ENCODE peak calls at places on chromosomes 7 and 10, in six cellular contexts. One of them, this sample, is unnamed. For H3K36me3, the result is how much of the 10 kb centered on the place peaks cover.

GRCh38 chr7:68133045-68133444 is 1136.4 kb downstream of the TYW1 start:
- DNase-seq in uterus: no peak
- DNase-seq in mammary epithelial cell: no peak
- DNase-seq in GM23338: no peak
- DNase-seq in heart right ventricle: no peak
- DNase-seq in cardiac muscle cell: no peak
- DNase-seq in this sample: no peak

GRCh38 chr10:72263613-72264241 is 10.0 kb upstream of the DDIT4 start:
- DNase-seq in uterus: no peak
- DNase-seq in mammary epithelial cell: peak
- DNase-seq in GM23338: peak
- DNase-seq in heart right ventricle: no peak
- DNase-seq in cardiac muscle cell: no peak
- DNase-seq in this sample: no peak

GRCh38 chr10:120282421-120282820 is 174.6 kb upstream of the PLPP4 start:
- DNase-seq in uterus: no peak
- DNase-seq in mammary epithelial cell: no peak
- DNase-seq in GM23338: no peak
- DNase-seq in heart right ventricle: no peak
- DNase-seq in cardiac muscle cell: no peak
- DNase-seq in this sample: no peak

GRCh38 chr7:121544726-121545125 is 148.6 kb upstream of the FAM3C start:
- DNase-seq in uterus: no peak
- DNase-seq in mammary epithelial cell: peak
- DNase-seq in GM23338: no peak
- DNase-seq in heart right ventricle: no peak
- DNase-seq in cardiac muscle cell: no peak
- DNase-seq in this sample: no peak

GRCh38 chr10:133327651-133328357 is 8.9 kb downstream of the CALY start:
- DNase-seq in uterus: no peak
- DNase-seq in mammary epithelial cell: no peak
- DNase-seq in GM23338: no peak
- DNase-seq in heart right ventricle: no peak
- DNase-seq in cardiac muscle cell: no peak
- DNase-seq in this sample: no peak

GRCh38 chr10:71268247-71268691 is 50.8 kb upstream of the SLC29A3 start:
- DNase-seq in uterus: peak
- DNase-seq in mammary epithelial cell: no peak
- DNase-seq in GM23338: peak
- DNase-seq in heart right ventricle: no peak
- DNase-seq in cardiac muscle cell: peak
- DNase-seq in this sample: peak

GRCh38 chr7:92064414-92065029 is 69.8 kb downstream of the CYP51A1 start:
- DNase-seq in uterus: no peak
- DNase-seq in mammary epithelial cell: no peak
- DNase-seq in GM23338: no peak
- DNase-seq in heart right ventricle: no peak
- DNase-seq in cardiac muscle cell: no peak
- DNase-seq in this sample: no peak

GRCh38 chr10:93357680-93358079 is 124.5 kb downstream of the MYOF start:
- DNase-seq in uterus: no peak
- DNase-seq in mammary epithelial cell: peak
- DNase-seq in GM23338: peak
- DNase-seq in heart right ventricle: no peak
- DNase-seq in cardiac muscle cell: peak
- DNase-seq in this sample: peak

GRCh38 chr10:13865758-13866491 is 279.2 kb downstream of the PRPF18 start:
- DNase-seq in uterus: no peak
- DNase-seq in mammary epithelial cell: peak
- DNase-seq in GM23338: peak
- DNase-seq in heart right ventricle: peak
- DNase-seq in cardiac muscle cell: no peak
- DNase-seq in this sample: no peak

GRCh38 chr7:158124671-158125079 is 462.9 kb downstream of the PTPRN2 start:
- DNase-seq in uterus: no peak
- DNase-seq in mammary epithelial cell: no peak
- DNase-seq in GM23338: no peak
- DNase-seq in heart right ventricle: no peak
- DNase-seq in cardiac muscle cell: no peak
- DNase-seq in this sample: no peak

GRCh38 chr10:102673961-102674511 is 29.8 kb downstream of the TRIM8 start:
- DNase-seq in uterus: peak
- DNase-seq in mammary epithelial cell: peak
- DNase-seq in GM23338: peak
- DNase-seq in heart right ventricle: peak
- DNase-seq in cardiac muscle cell: peak
- DNase-seq in this sample: peak

GRCh38 chr7:26584964-26585650 is 279.3 kb downstream of the SKAP2 start:
- DNase-seq in uterus: no peak
- DNase-seq in mammary epithelial cell: peak
- DNase-seq in GM23338: no peak
- DNase-seq in heart right ventricle: no peak
- DNase-seq in cardiac muscle cell: no peak
- DNase-seq in this sample: no peak

GRCh38 chr7:156177396-156178055 is 365.3 kb upstream of the SHH start:
- DNase-seq in uterus: no peak
- DNase-seq in mammary epithelial cell: no peak
- DNase-seq in GM23338: no peak
- DNase-seq in heart right ventricle: no peak
- DNase-seq in cardiac muscle cell: no peak
- DNase-seq in this sample: no peak

GRCh38 chr7:28135296-28135695 is 45.3 kb downstream of the JAZF1 start:
- DNase-seq in uterus: peak
- DNase-seq in mammary epithelial cell: no peak
- DNase-seq in GM23338: no peak
- DNase-seq in heart right ventricle: no peak
- DNase-seq in cardiac muscle cell: no peak
- DNase-seq in this sample: no peak

GRCh38 chr7:48180981-48181380 is 9.7 kb downstream of the ABCA13 start:
- DNase-seq in uterus: no peak
- DNase-seq in mammary epithelial cell: no peak
- DNase-seq in GM23338: no peak
- DNase-seq in heart right ventricle: no peak
- DNase-seq in cardiac muscle cell: no peak
- DNase-seq in this sample: no peak

GRCh38 chr7:956031-956430 is 1.6 kb upstream of the ADAP1 start:
- DNase-seq in uterus: no peak
- DNase-seq in mammary epithelial cell: no peak
- DNase-seq in GM23338: no peak
- DNase-seq in heart right ventricle: no peak
- DNase-seq in cardiac muscle cell: no peak
- DNase-seq in this sample: no peak

GRCh38 chr7:158395780-158396214 is 191.8 kb downstream of the PTPRN2 start:
- DNase-seq in uterus: no peak
- DNase-seq in mammary epithelial cell: no peak
- DNase-seq in GM23338: peak
- DNase-seq in heart right ventricle: no peak
- DNase-seq in cardiac muscle cell: no peak
- DNase-seq in this sample: no peak

GRCh38 chr10:71868192-71868697 is 17.2 kb upstream of the PSAP start:
- DNase-seq in uterus: peak
- DNase-seq in mammary epithelial cell: peak
- DNase-seq in GM23338: no peak
- DNase-seq in heart right ventricle: no peak
- DNase-seq in cardiac muscle cell: no peak
- DNase-seq in this sample: peak

GRCh38 chr10:108709927-108710722 is 1213.2 kb downstream of the XPNPEP1 start:
- DNase-seq in uterus: no peak
- DNase-seq in mammary epithelial cell: peak
- DNase-seq in GM23338: no peak
- DNase-seq in heart right ventricle: no peak
- DNase-seq in cardiac muscle cell: no peak
- DNase-seq in this sample: no peak

GRCh38 chr7:24779283-24779655 is 22.0 kb upstream of the GSDME start:
- DNase-seq in uterus: no peak
- DNase-seq in mammary epithelial cell: no peak
- DNase-seq in GM23338: no peak
- DNase-seq in heart right ventricle: no peak
- DNase-seq in cardiac muscle cell: no peak
- DNase-seq in this sample: no peak

GRCh38 chr7:46449743-46450142 is 528.7 kb upstream of the IGFBP3 start:
- DNase-seq in uterus: no peak
- DNase-seq in mammary epithelial cell: peak
- DNase-seq in GM23338: no peak
- DNase-seq in heart right ventricle: no peak
- DNase-seq in cardiac muscle cell: no peak
- DNase-seq in this sample: no peak

GRCh38 chr7:117130262-117130661 is 177.0 kb downstream of the ST7 start:
- DNase-seq in uterus: no peak
- DNase-seq in mammary epithelial cell: no peak
- DNase-seq in GM23338: no peak
- DNase-seq in heart right ventricle: no peak
- DNase-seq in cardiac muscle cell: no peak
- DNase-seq in this sample: no peak

GRCh38 chr7:16697507-16698199 is 51.7 kb downstream of the BZW2 start:
- DNase-seq in uterus: no peak
- DNase-seq in mammary epithelial cell: no peak
- DNase-seq in GM23338: no peak
- DNase-seq in heart right ventricle: no peak
- DNase-seq in cardiac muscle cell: no peak
- DNase-seq in this sample: no peak

GRCh38 chr10:128505346-128505745 is 379.1 kb upstream of the MKI67 start:
- DNase-seq in uterus: no peak
- DNase-seq in mammary epithelial cell: no peak
- DNase-seq in GM23338: no peak
- DNase-seq in heart right ventricle: no peak
- DNase-seq in cardiac muscle cell: no peak
- DNase-seq in this sample: no peak

GRCh38 chr10:59276133-59276532 is 86.2 kb downstream of the FAM13C start:
- DNase-seq in uterus: no peak
- DNase-seq in mammary epithelial cell: no peak
- DNase-seq in GM23338: no peak
- DNase-seq in heart right ventricle: no peak
- DNase-seq in cardiac muscle cell: no peak
- DNase-seq in this sample: no peak

GRCh38 chr10:11755512-11756247 is 13.5 kb downstream of the ECHDC3 start:
- DNase-seq in uterus: no peak
- DNase-seq in mammary epithelial cell: no peak
- DNase-seq in GM23338: no peak
- DNase-seq in heart right ventricle: no peak
- DNase-seq in cardiac muscle cell: no peak
- DNase-seq in this sample: no peak

GRCh38 chr10:95337354-95337753 is 46.6 kb upstream of the PDLIM1 start:
- DNase-seq in uterus: no peak
- DNase-seq in mammary epithelial cell: no peak
- DNase-seq in GM23338: no peak
- DNase-seq in heart right ventricle: no peak
- DNase-seq in cardiac muscle cell: no peak
- DNase-seq in this sample: no peak

DNA sequence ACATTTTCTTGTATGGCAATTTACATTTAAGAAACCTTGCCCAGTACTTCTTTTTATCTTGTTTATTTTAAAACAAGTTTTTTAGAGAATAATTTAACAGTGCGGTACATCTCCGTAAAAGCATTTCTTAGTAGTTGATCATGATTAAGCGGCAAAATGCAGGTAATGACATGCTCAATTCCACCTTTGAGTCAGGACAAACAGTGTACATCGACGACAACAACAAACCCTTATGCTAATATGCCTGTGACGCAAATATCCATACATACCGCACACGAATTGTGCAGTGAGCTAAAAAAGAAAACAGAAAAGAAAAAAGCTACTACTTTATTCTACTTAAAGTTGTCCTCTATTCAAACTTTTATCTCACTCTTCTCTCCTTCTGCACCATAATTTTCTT is 1.9 kb downstream of the MAGI2 start:
- DNase-seq in uterus: no peak
- DNase-seq in mammary epithelial cell: peak
- DNase-seq in GM23338: no peak
- DNase-seq in heart right ventricle: no peak
- DNase-seq in cardiac muscle cell: no peak
- DNase-seq in this sample: no peak
- H3K27ac ChIP-seq in uterus: peak
- H3K27ac ChIP-seq in mammary epithelial cell: peak
- H3K27ac ChIP-seq in GM23338: no peak
- H3K27ac ChIP-seq in heart right ventricle: peak
- H3K27ac ChIP-seq in cardiac muscle cell: no peak
- H3K27ac ChIP-seq in this sample: no peak

GRCh38 chr10:24465899-24466615 is 257.1 kb downstream of the KIAA1217 start:
- DNase-seq in uterus: no peak
- DNase-seq in mammary epithelial cell: peak
- DNase-seq in GM23338: no peak
- DNase-seq in heart right ventricle: no peak
- DNase-seq in cardiac muscle cell: no peak
- DNase-seq in this sample: no peak

GRCh38 chr10:24465124-24465874 is 256.4 kb downstream of the KIAA1217 start:
- DNase-seq in uterus: no peak
- DNase-seq in mammary epithelial cell: peak
- DNase-seq in GM23338: no peak
- DNase-seq in heart right ventricle: no peak
- DNase-seq in cardiac muscle cell: peak
- DNase-seq in this sample: no peak

GRCh38 chr10:24463683-24464426 is 254.9 kb downstream of the KIAA1217 start:
- DNase-seq in uterus: peak
- DNase-seq in mammary epithelial cell: peak
- DNase-seq in GM23338: no peak
- DNase-seq in heart right ventricle: no peak
- DNase-seq in cardiac muscle cell: no peak
- DNase-seq in this sample: no peak

GRCh38 chr10:24462340-24462739 is 253.4 kb downstream of the KIAA1217 start:
- DNase-seq in uterus: no peak
- DNase-seq in mammary epithelial cell: no peak
- DNase-seq in GM23338: no peak
- DNase-seq in heart right ventricle: no peak
- DNase-seq in cardiac muscle cell: peak
- DNase-seq in this sample: no peak

GRCh38 chr10:24462889-24463552 is 254.1 kb downstream of the KIAA1217 start:
- DNase-seq in uterus: no peak
- DNase-seq in mammary epithelial cell: no peak
- DNase-seq in GM23338: no peak
- DNase-seq in heart right ventricle: no peak
- DNase-seq in cardiac muscle cell: no peak
- DNase-seq in this sample: no peak
- TF ChIP-seq CTCF in uterus: no peak
- TF ChIP-seq CTCF in mammary epithelial cell: peak
- TF ChIP-seq CTCF in GM23338: peak
- TF ChIP-seq CTCF in heart right ventricle: no peak
- TF ChIP-seq CTCF in cardiac muscle cell: peak
- TF ChIP-seq CTCF in this sample: peak

DNA sequence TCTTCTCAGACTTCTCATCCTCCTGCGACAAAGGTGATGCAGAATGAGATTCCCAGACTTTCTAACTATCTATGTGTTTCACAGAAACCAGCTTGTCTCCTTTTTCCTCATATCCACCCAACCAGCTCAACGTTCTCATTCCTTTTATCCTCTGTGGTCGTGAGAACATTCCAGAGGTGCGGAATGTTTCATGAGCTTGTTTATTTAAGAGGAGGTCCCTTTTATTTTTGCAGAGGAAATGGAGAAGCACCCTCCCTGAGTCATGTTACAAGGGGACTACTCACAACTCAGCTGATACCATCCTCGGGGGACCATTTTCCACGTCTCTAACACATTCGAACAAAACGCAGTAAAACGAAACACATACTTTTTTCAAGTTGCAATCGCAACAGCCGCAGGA is 93.2 kb downstream of the ZRANB1 start:
- DNase-seq in uterus: no peak
- DNase-seq in mammary epithelial cell: peak
- DNase-seq in GM23338: peak
- DNase-seq in heart right ventricle: no peak
- DNase-seq in cardiac muscle cell: no peak
- DNase-seq in this sample: no peak
- H3K36me3 ChIP-seq in uterus: under half
- H3K36me3 ChIP-seq in mammary epithelial cell: under half
- H3K36me3 ChIP-seq in GM23338: under half
- H3K36me3 ChIP-seq in heart right ventricle: under half
- H3K36me3 ChIP-seq in cardiac muscle cell: under half
- H3K36me3 ChIP-seq in this sample: under half

GRCh38 chr10:129725011-129725410 is 239.1 kb downstream of the EBF3 start:
- DNase-seq in uterus: no peak
- DNase-seq in mammary epithelial cell: no peak
- DNase-seq in GM23338: no peak
- DNase-seq in heart right ventricle: no peak
- DNase-seq in cardiac muscle cell: no peak
- DNase-seq in this sample: no peak
- H3K27ac ChIP-seq in uterus: no peak
- H3K27ac ChIP-seq in mammary epithelial cell: no peak
- H3K27ac ChIP-seq in GM23338: no peak
- H3K27ac ChIP-seq in heart right ventricle: no peak
- H3K27ac ChIP-seq in cardiac muscle cell: no peak
- H3K27ac ChIP-seq in this sample: no peak